ENCODE peak calls at places on chromosomes 7 and 10, in six cellular contexts. One of them, this sample, is unnamed.

GRCh38 chr7:45978010-45978681 is 57.1 kb upstream of the IGFBP3 start:
- DNase-seq in T-helper 2 cell: no peak
- DNase-seq in kidney tubule cell: peak
- DNase-seq in posterior cingulate gyrus: peak
- DNase-seq in T-helper 17 cell: no peak
- DNase-seq in heart left ventricle: no peak
- DNase-seq in this sample: no peak

GRCh38 chr7:124030964-124031363 is 1.9 kb downstream of the TMEM229A start:
- DNase-seq in posterior cingulate gyrus: no peak
- DNase-seq in T-helper 2 cell: no peak
- DNase-seq in T-helper 17 cell: no peak
- DNase-seq in heart left ventricle: no peak
- DNase-seq in kidney tubule cell: no peak
- DNase-seq in this sample: no peak

GRCh38 chr7:44634839-44635591 is 28.6 kb downstream of the OGDH start:
- DNase-seq in heart left ventricle: peak
- DNase-seq in posterior cingulate gyrus: no peak
- DNase-seq in T-helper 17 cell: no peak
- DNase-seq in T-helper 2 cell: peak
- DNase-seq in kidney tubule cell: no peak
- DNase-seq in this sample: no peak

GRCh38 chr7:52911795-52912194 is 123.6 kb upstream of the POM121L12 start:
- DNase-seq in kidney tubule cell: no peak
- DNase-seq in heart left ventricle: no peak
- DNase-seq in T-helper 17 cell: no peak
- DNase-seq in T-helper 2 cell: no peak
- DNase-seq in posterior cingulate gyrus: no peak
- DNase-seq in this sample: no peak

GRCh38 chr7:105047932-105048331 is 33.9 kb downstream of the KMT2E start:
- DNase-seq in T-helper 17 cell: no peak
- DNase-seq in posterior cingulate gyrus: no peak
- DNase-seq in heart left ventricle: no peak
- DNase-seq in kidney tubule cell: no peak
- DNase-seq in T-helper 2 cell: no peak
- DNase-seq in this sample: no peak

GRCh38 chr10:116721048-116721897 is 21.1 kb downstream of the HSPA12A start:
- DNase-seq in kidney tubule cell: peak
- DNase-seq in heart left ventricle: no peak
- DNase-seq in T-helper 17 cell: no peak
- DNase-seq in posterior cingulate gyrus: no peak
- DNase-seq in T-helper 2 cell: no peak
- DNase-seq in this sample: no peak

GRCh38 chr10:15237351-15237750 is 68.9 kb upstream of the NMT2 start:
- DNase-seq in posterior cingulate gyrus: no peak
- DNase-seq in T-helper 2 cell: no peak
- DNase-seq in heart left ventricle: peak
- DNase-seq in kidney tubule cell: peak
- DNase-seq in T-helper 17 cell: no peak
- DNase-seq in this sample: no peak

GRCh38 chr7:131543298-131543697 is 13.1 kb downstream of the PODXL start:
- DNase-seq in posterior cingulate gyrus: peak
- DNase-seq in heart left ventricle: no peak
- DNase-seq in T-helper 17 cell: no peak
- DNase-seq in kidney tubule cell: no peak
- DNase-seq in T-helper 2 cell: no peak
- DNase-seq in this sample: no peak

GRCh38 chr10:79502561-79503309 is 9.6 kb upstream of the EIF5AL1 start:
- DNase-seq in T-helper 2 cell: no peak
- DNase-seq in posterior cingulate gyrus: no peak
- DNase-seq in heart left ventricle: no peak
- DNase-seq in T-helper 17 cell: no peak
- DNase-seq in kidney tubule cell: peak
- DNase-seq in this sample: no peak

GRCh38 chr10:34637419-34637911 is 177.6 kb downstream of the PARD3 start:
- DNase-seq in heart left ventricle: peak
- DNase-seq in kidney tubule cell: peak
- DNase-seq in T-helper 2 cell: no peak
- DNase-seq in T-helper 17 cell: peak
- DNase-seq in posterior cingulate gyrus: peak
- DNase-seq in this sample: peak

GRCh38 chr7:28005075-28005847 is 175.3 kb downstream of the JAZF1 start:
- DNase-seq in kidney tubule cell: no peak
- DNase-seq in heart left ventricle: peak
- DNase-seq in T-helper 2 cell: no peak
- DNase-seq in T-helper 17 cell: no peak
- DNase-seq in posterior cingulate gyrus: no peak
- DNase-seq in this sample: no peak

GRCh38 chr10:114821915-114822770 is 563 bp downstream of the FHIP2A start:
- DNase-seq in T-helper 2 cell: peak
- DNase-seq in kidney tubule cell: peak
- DNase-seq in T-helper 17 cell: no peak
- DNase-seq in posterior cingulate gyrus: peak
- DNase-seq in heart left ventricle: peak
- DNase-seq in this sample: no peak

GRCh38 chr7:96599288-96599936 is 110.2 kb downstream of the SEM1 start:
- DNase-seq in T-helper 2 cell: no peak
- DNase-seq in heart left ventricle: no peak
- DNase-seq in posterior cingulate gyrus: no peak
- DNase-seq in T-helper 17 cell: no peak
- DNase-seq in kidney tubule cell: no peak
- DNase-seq in this sample: no peak

GRCh38 chr7:122550545-122550944 is 148.4 kb downstream of the RNF133 start:
- DNase-seq in T-helper 2 cell: no peak
- DNase-seq in posterior cingulate gyrus: no peak
- DNase-seq in T-helper 17 cell: no peak
- DNase-seq in kidney tubule cell: peak
- DNase-seq in heart left ventricle: no peak
- DNase-seq in this sample: no peak

GRCh38 chr7:158976468-158976848 is 120.1 kb downstream of the DYNC2I1 start:
- DNase-seq in T-helper 17 cell: no peak
- DNase-seq in kidney tubule cell: no peak
- DNase-seq in heart left ventricle: no peak
- DNase-seq in posterior cingulate gyrus: no peak
- DNase-seq in T-helper 2 cell: no peak
- DNase-seq in this sample: no peak

GRCh38 chr7:63925262-63925625 is 73.4 kb upstream of the ZNF722 start:
- DNase-seq in posterior cingulate gyrus: peak
- DNase-seq in T-helper 17 cell: no peak
- DNase-seq in T-helper 2 cell: no peak
- DNase-seq in heart left ventricle: no peak
- DNase-seq in kidney tubule cell: peak
- DNase-seq in this sample: no peak

GRCh38 chr10:4397337-4397736 is 428.7 kb upstream of the AKR1E2 start:
- DNase-seq in posterior cingulate gyrus: no peak
- DNase-seq in kidney tubule cell: no peak
- DNase-seq in heart left ventricle: no peak
- DNase-seq in T-helper 2 cell: no peak
- DNase-seq in T-helper 17 cell: no peak
- DNase-seq in this sample: no peak

GRCh38 chr7:44307301-44307900 is 18.0 kb downstream of the CAMK2B start:
- DNase-seq in T-helper 2 cell: no peak
- DNase-seq in kidney tubule cell: peak
- DNase-seq in heart left ventricle: peak
- DNase-seq in T-helper 17 cell: no peak
- DNase-seq in posterior cingulate gyrus: no peak
- DNase-seq in this sample: peak

GRCh38 chr10:30374353-30374752 is 25.3 kb upstream of the MTPAP start:
- DNase-seq in heart left ventricle: no peak
- DNase-seq in kidney tubule cell: no peak
- DNase-seq in T-helper 2 cell: no peak
- DNase-seq in posterior cingulate gyrus: no peak
- DNase-seq in T-helper 17 cell: no peak
- DNase-seq in this sample: no peak